ENCODE peak calls at places on chromosomes 7 and 10, in ten cellular contexts. Z is NCI-H2081 treated with DMSO at 0.1 percent for 48 hours; O is transverse colon; V is skeletal muscle cell; B is stimulated activated naive CD8-positive, alpha-beta T cell treated with anti-CD3 and anti-CD28 coated beads, Interleukin-15, Interleukin-2, amounts not matched to agents 100 U/mL and 50 U/mL, for 24 hours; G is lower lobe of right lung; N is stimulated activated CD4-positive, alpha-beta T cell treated with anti-CD3 and anti-CD28 coated beads, Interleukin-2, amount 100 ng/mL, for 48 hours; R is mesenteric fat pad; F is GM03348; M is H7. U is an unnamed sample.
A peak's percentile ranks its signal among the peaks of the same experiment; 100 is the strongest.

GRCh38 chr7:129108583-129108982 is 35.9 kb upstream of the TSPAN33 start:
- DNase-seq in F (no peak), M (no peak), N (no peak), O (no peak), R (no peak), V (no peak), Z (no peak), B (no peak), G (no peak), U (no peak)

GRCh38 chr7:43211276-43211675 is 98.8 kb downstream of the HECW1 start:
- DNase-seq in F (no peak), G (no peak), V (no peak), O (no peak), B (no peak), Z (no peak), M (peak; percentile 57), R (no peak), N (no peak), U (no peak)

GRCh38 chr7:113812881-113813280 is 105.9 kb downstream of the PPP1R3A start:
- DNase-seq in B (no peak), M (no peak), N (no peak), Z (no peak), O (no peak), R (no peak), F (no peak), V (no peak), G (no peak), U (no peak)

GRCh38 chr10:19302117-19302516 is 253.5 kb downstream of the MALRD1 start:
- DNase-seq in N (no peak), B (no peak), M (no peak), V (peak; percentile 19), F (no peak), R (no peak), G (no peak), Z (no peak), O (no peak), U (no peak)

GRCh38 chr10:88792656-88793055 is 9.9 kb upstream of the LIPM start:
- DNase-seq in R (no peak), Z (no peak), O (peak; percentile 10), B (peak; percentile 14), G (peak; percentile 69), V (peak; percentile 45), M (no peak), F (peak; percentile 11), N (no peak), U (no peak)

GRCh38 chr7:159078911-159079270 is 65.8 kb downstream of the VIPR2 start:
- DNase-seq in R (peak; percentile 41), G (no peak), O (no peak), B (no peak), F (no peak), V (no peak), Z (no peak), M (no peak), N (no peak), U (no peak)

GRCh38 chr10:132428486-132428885 is 31.5 kb downstream of the PWWP2B start:
- DNase-seq in Z (no peak), O (no peak), R (no peak), F (no peak), M (no peak), B (no peak), V (no peak), G (no peak), N (no peak), U (no peak)

GRCh38 chr10:71713135-71714040 is 6.2 kb downstream of the C10orf105 start:
- DNase-seq in Z (no peak), M (no peak), V (peak; percentile 35), O (peak; percentile 69), N (no peak), B (peak; percentile 62), F (peak; percentile 98), R (peak; percentile 93), G (peak; percentile 74), U (peak; percentile 67)

GRCh38 chr7:1708640-1709249 is 38.7 kb downstream of the ELFN1 start:
- DNase-seq in N (no peak), Z (no peak), O (no peak), R (peak; percentile 81), B (no peak), F (no peak), V (no peak), G (peak; percentile 24), M (no peak), U (no peak)

GRCh38 chr10:121597504-121598241 is 571 bp downstream of the FGFR2 start:
- DNase-seq in O (peak; percentile 20), G (no peak), M (peak; percentile 79), Z (no peak), B (no peak), F (peak; percentile 31), N (no peak), R (peak; percentile 88), V (no peak), U (no peak)

GRCh38 chr7:125899577-125899976 is 970.0 kb upstream of the POT1 start:
- DNase-seq in N (no peak), R (no peak), O (no peak), G (no peak), F (no peak), B (no peak), V (no peak), Z (no peak), M (no peak), U (no peak)

GRCh38 chr10:102648889-102649752 is 4.8 kb downstream of the TRIM8 start:
- DNase-seq in O (no peak), Z (no peak), V (no peak), N (no peak), B (peak; percentile 59), M (peak; percentile 77), G (peak; percentile 73), R (no peak), F (no peak), U (peak; percentile 58)

GRCh38 chr10:4648968-4649367 is 177.0 kb upstream of the AKR1E2 start:
- DNase-seq in O (no peak), Z (no peak), M (no peak), N (no peak), R (no peak), V (no peak), B (no peak), F (no peak), G (no peak), U (no peak)

GRCh38 chr10:4671451-4672145 is 154.4 kb upstream of the AKR1E2 start:
- DNase-seq in F (no peak), V (no peak), O (no peak), M (no peak), R (no peak), B (no peak), Z (no peak), G (no peak), N (no peak), U (no peak)

GRCh38 chr10:103153302-103153759 is 39.7 kb downstream of the NT5C2 start:
- DNase-seq in R (no peak), F (peak; percentile 20), V (no peak), B (no peak), N (no peak), G (no peak), M (no peak), Z (no peak), O (no peak), U (no peak)

GRCh38 chr7:1555813-1556540 is at the start of gene TMEM184A:
- DNase-seq in B (peak; percentile 57), F (no peak), V (no peak), O (peak; percentile 93), N (no peak), R (no peak), M (peak; percentile 97), Z (peak; percentile 89), G (peak; percentile 87), U (no peak)

GRCh38 chr10:17737021-17737965 is 14.7 kb upstream of the TMEM236 start:
- DNase-seq in R (no peak), M (no peak), B (no peak), F (peak; percentile 57), V (peak; percentile 3), G (no peak), N (no peak), O (no peak), Z (no peak), U (no peak)

GRCh38 chr10:80500572-80501380 is 36.9 kb upstream of the SH2D4B start:
- DNase-seq in G (no peak), M (no peak), B (peak; percentile 62), Z (no peak), N (no peak), V (no peak), F (no peak), O (no peak), R (peak; percentile 85), U (no peak)

GRCh38 chr10:125123363-125124113 is 36.8 kb downstream of the CTBP2 start:
- DNase-seq in M (peak; percentile 50), O (peak; percentile 90), F (peak; percentile 56), Z (no peak), G (peak; percentile 76), N (no peak), R (no peak), V (peak; percentile 47), B (no peak), U (peak; percentile 25)

GRCh38 chr7:29987083-29987482 is 2.5 kb downstream of the SCRN1 start:
- DNase-seq in G (no peak), M (no peak), O (no peak), B (no peak), V (no peak), F (no peak), R (no peak), N (no peak), Z (no peak), U (no peak)

GRCh38 chr7:133650067-133650466 is 397.2 kb downstream of the EXOC4 start:
- DNase-seq in O (no peak), F (peak; percentile 43), Z (no peak), V (peak; percentile 73), M (no peak), R (no peak), N (no peak), G (no peak), B (no peak), U (no peak)

GRCh38 chr7:44967571-44968446 is 11.0 kb downstream of the MYO1G start:
- DNase-seq in Z (no peak), R (peak; percentile 78), B (peak; percentile 6), N (no peak), V (no peak), M (peak; percentile 86), O (no peak), G (no peak), F (no peak), U (no peak)

GRCh38 chr7:923108-924041 is 31.1 kb downstream of the ADAP1 start:
- DNase-seq in N (peak; percentile 88), V (no peak), F (peak; percentile 44), B (peak; percentile 93), R (peak; percentile 92), M (no peak), O (peak; percentile 94), G (peak; percentile 85), Z (no peak), U (no peak)

GRCh38 chr10:29576681-29577080 is 58.1 kb downstream of the SVIL start:
- DNase-seq in R (no peak), N (no peak), F (no peak), V (no peak), M (no peak), B (no peak), O (no peak), Z (no peak), G (no peak), U (no peak)

GRCh38 chr7:143900230-143900766 is 1.7 kb downstream of the TCAF1 start:
- DNase-seq in Z (no peak), R (no peak), V (peak; percentile 45), F (no peak), G (no peak), N (no peak), O (no peak), M (no peak), B (no peak), U (no peak)

GRCh38 chr7:128954830-128955797 is 17.4 kb downstream of the IRF5 start:
- DNase-seq in O (no peak), N (no peak), M (peak; percentile 47), G (no peak), B (no peak), V (peak; percentile 20), Z (no peak), R (no peak), F (peak; percentile 89), U (no peak)

GRCh38 chr10:49274886-49275285 is 24.1 kb upstream of the C10orf71 start:
- DNase-seq in B (no peak), M (no peak), F (no peak), G (no peak), R (no peak), N (no peak), Z (no peak), V (no peak), O (no peak), U (no peak)

GRCh38 chr7:12866237-12866636 is 178.8 kb downstream of the ARL4A start:
- DNase-seq in O (no peak), M (no peak), R (no peak), V (no peak), N (no peak), G (no peak), B (no peak), F (no peak), Z (no peak), U (no peak)

U was measured in occipital lobe.